ENCODE peak calls at places on chromosomes 13 and 19, in nine cellular contexts. K, U, W, V, I, C, Q, X and M are unnamed samples.

GRCh38 chr13:68056816-68057710 is 826.9 kb upstream of the PCDH9 start:
- DNase-seq in C (peak; percentile 20), W (peak; percentile 9), Q (peak; percentile 72), V (no peak), X (no peak), I (peak; percentile 50), U (peak; percentile 88), K (peak; percentile 83), M (no peak)

GRCh38 chr13:97141564-97142005 is 80.5 kb upstream of the MBNL2 start:
- DNase-seq in Q (peak; percentile 91), U (peak; percentile 88), K (peak; percentile 92), C (peak; percentile 90), I (peak; percentile 65), W (no peak), X (no peak), V (peak; percentile 90), M (peak; percentile 80)

GRCh38 chr19:35673121-35673804 is 6.9 kb downstream of the UPK1A start:
- DNase-seq in I (peak; percentile 84), X (peak; percentile 53), V (peak; percentile 53), U (peak; percentile 43), W (no peak), C (peak; percentile 62), Q (peak; percentile 84), K (no peak), M (no peak)

GRCh38 chr13:47112205-47112896 is 215.5 kb upstream of the HTR2A start:
- DNase-seq in U (peak; percentile 34), X (no peak), C (no peak), Q (peak; percentile 23), K (peak; percentile 71), V (no peak), I (peak; percentile 82), W (no peak), M (no peak)

GRCh38 chr19:7401694-7402093 is 53.0 kb downstream of the ARHGEF18 start:
- DNase-seq in V (no peak), C (no peak), K (no peak), Q (no peak), I (no peak), W (no peak), U (no peak), X (no peak), M (no peak)

GRCh38 chr19:51660975-51661600 is 14.5 kb upstream of the SIGLEC14 start:
- DNase-seq in W (peak; percentile 70), X (peak; percentile 26), U (peak; percentile 54), Q (peak; percentile 55), V (peak; percentile 55), I (peak; percentile 95), C (peak; percentile 92), K (peak; percentile 95), M (peak; percentile 85)

GRCh38 chr13:33767140-33767539 is 50.8 kb upstream of the RFC3 start:
- DNase-seq in K (peak; percentile 10), I (no peak), V (no peak), U (no peak), X (no peak), C (no peak), Q (no peak), W (no peak), M (no peak)

GRCh38 chr19:11446652-11447301 is 11.3 kb downstream of the PRKCSH start:
- DNase-seq in I (peak; percentile 79), W (peak; percentile 40), U (no peak), X (peak; percentile 20), C (peak; percentile 58), K (peak; percentile 57), V (no peak), Q (no peak), M (peak; percentile 60)

GRCh38 chr19:805600-806550 is 8.6 kb downstream of the PTBP1 start:
- DNase-seq in K (no peak), V (no peak), Q (no peak), U (no peak), I (peak; percentile 43), W (no peak), X (no peak), C (no peak), M (peak; percentile 91)

GRCh38 chr13:109301711-109302110 is 484.7 kb downstream of the IRS2 start:
- DNase-seq in W (no peak), I (no peak), U (no peak), C (no peak), X (no peak), Q (no peak), K (no peak), V (no peak), M (no peak)

GRCh38 chr13:26679411-26679810 is 81.2 kb downstream of the GPR12 start:
- DNase-seq in W (no peak), Q (peak; percentile 53), X (no peak), V (no peak), C (no peak), I (no peak), K (peak; percentile 10), U (peak; percentile 23), M (no peak)

GRCh38 chr19:50794778-50795664 is 4.8 kb downstream of the ACP4 start:
- DNase-seq in K (peak; percentile 51), X (no peak), W (peak; percentile 63), I (peak; percentile 67), V (no peak), C (no peak), U (no peak), Q (no peak), M (peak; percentile 69)

GRCh38 chr13:96532804-96533203 is 442.9 kb downstream of the HS6ST3 start:
- DNase-seq in U (no peak), W (no peak), I (no peak), Q (no peak), V (no peak), X (no peak), K (no peak), C (no peak), M (no peak)

GRCh38 chr13:98910501-98910951 is 67.3 kb downstream of the DOCK9 start:
- DNase-seq in I (no peak), U (peak; percentile 71), W (peak; percentile 39), C (no peak), K (peak; percentile 75), X (no peak), V (peak; percentile 15), Q (peak; percentile 86), M (peak; percentile 39)

GRCh38 chr19:17311455-17312248 is 2.3 kb downstream of the DDA1 start:
- DNase-seq in C (peak; percentile 74), I (no peak), K (peak; percentile 82), W (no peak), Q (peak; percentile 77), U (peak; percentile 72), V (no peak), X (no peak), M (no peak)

GRCh38 chr19:11141937-11142527 is 13.6 kb downstream of the SPC24 start:
- DNase-seq in U (no peak), K (peak; percentile 39), Q (no peak), V (no peak), I (no peak), W (no peak), X (no peak), C (no peak), M (no peak)

GRCh38 chr13:77751513-77752456 is 54.3 kb downstream of the SLAIN1 start:
- DNase-seq in U (peak; percentile 29), C (peak; percentile 65), W (peak; percentile 42), Q (peak; percentile 21), X (peak; percentile 69), I (peak; percentile 76), V (peak; percentile 6), K (peak; percentile 66), M (peak; percentile 86)

GRCh38 chr19:55692681-55693081 is 17.7 kb downstream of the EPN1 start:
- DNase-seq in I (no peak), C (no peak), U (no peak), K (no peak), V (no peak), X (no peak), W (no peak), Q (no peak), M (no peak)

GRCh38 chr19:495440-496332 is 600 bp upstream of the MADCAM1 start:
- DNase-seq in V (no peak), C (peak; percentile 43), I (peak; percentile 78), K (peak; percentile 46), X (no peak), W (no peak), U (peak; percentile 36), Q (no peak), M (peak; percentile 77)

GRCh38 chr13:83935566-83935965 is 53.3 kb upstream of the SLITRK1 start:
- DNase-seq in Q (peak; percentile 21), C (no peak), K (no peak), W (no peak), V (no peak), I (no peak), U (no peak), X (no peak), M (no peak)

DNA sequence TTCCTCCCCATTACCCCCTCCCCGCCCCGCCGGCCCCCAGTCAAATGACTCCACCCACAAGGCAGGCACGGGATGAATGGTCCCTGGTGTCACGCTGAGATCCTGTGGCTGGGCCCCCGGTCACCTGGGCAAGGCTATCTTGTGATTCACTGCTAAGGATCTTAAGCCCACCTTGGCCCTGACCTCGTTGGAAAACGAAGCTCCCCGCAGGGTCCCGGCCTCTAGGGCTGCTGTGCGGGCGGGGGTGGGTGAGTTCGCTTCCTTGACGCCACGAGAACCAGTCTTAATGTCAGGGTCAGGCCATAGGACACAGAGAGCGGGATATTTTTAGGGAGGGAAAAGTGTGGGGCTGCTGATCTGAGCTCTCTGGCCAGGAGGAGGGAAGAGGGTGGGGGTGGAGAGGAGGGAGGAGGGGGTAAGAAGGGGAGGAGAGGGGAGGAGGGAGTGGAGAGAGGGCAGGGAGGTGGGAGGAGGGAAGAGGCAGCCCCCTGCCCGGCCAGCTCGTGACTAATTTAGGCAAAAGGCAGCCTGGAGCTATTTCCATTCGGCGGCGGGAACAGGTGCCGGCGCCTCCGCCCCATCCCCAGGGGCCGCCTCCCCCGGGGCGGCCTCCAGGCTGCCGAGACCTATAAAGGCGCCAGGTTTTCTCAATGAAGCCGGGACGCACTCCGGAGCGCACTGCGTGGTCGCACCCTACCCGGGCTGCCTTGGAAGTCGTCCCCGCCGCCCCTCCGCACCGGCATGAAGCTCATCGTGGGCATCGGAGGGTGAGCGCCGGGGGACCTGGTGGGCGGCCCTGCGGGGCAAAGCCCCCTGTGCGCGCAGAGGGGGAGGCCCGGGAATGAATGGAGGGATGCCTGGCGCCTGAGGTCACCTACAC is at the start of gene NMRK2:
- DNase-seq in V (no peak), I (peak; percentile 92), U (no peak), K (no peak), X (no peak), Q (no peak), W (no peak), C (peak; percentile 51), M (no peak)
- TF ChIP-seq EZH2 in V (no peak), I (no peak), U (peak; percentile 64), K (no peak), X (no peak), Q (no peak), W (no peak), C (peak; percentile 57), M (peak; percentile 45)

GRCh38 chr19:38690832-38691231 is 43.4 kb downstream of the ACTN4 start:
- DNase-seq in Q (no peak), I (no peak), V (no peak), K (no peak), W (no peak), C (no peak), U (peak; percentile 38), X (no peak), M (no peak)
- H3K4me1 ChIP-seq in Q (peaks cover 85% of the 10 kb centered on the region), I (peaks cover 66% of the 10 kb centered on the region), V (peaks cover 100% of the 10 kb centered on the region), K (peaks cover 79% of the 10 kb centered on the region), W (peaks cover 7% of the 10 kb centered on the region), C (peaks cover 62% of the 10 kb centered on the region), U (peaks cover 34% of the 10 kb centered on the region), X (peaks cover 39% of the 10 kb centered on the region), M (peaks cover 25% of the 10 kb centered on the region)

GRCh38 chr13:48875071-48875470 is 100.6 kb upstream of the FNDC3A start:
- DNase-seq in U (no peak), I (peak; percentile 53), W (no peak), C (no peak), V (no peak), X (no peak), Q (no peak), K (no peak), M (no peak)
- TF ChIP-seq EZH2 in U (no peak), I (no peak), W (no peak), C (no peak), V (no peak), X (no peak), Q (no peak), K (no peak), M (no peak)

GRCh38 chr13:45721203-45721731 is 19.1 kb downstream of the CBY2 start:
- DNase-seq in C (no peak), X (no peak), W (no peak), Q (no peak), I (no peak), K (no peak), V (no peak), U (no peak), M (no peak)
- H3K4me1 ChIP-seq in C (no peaks in the 10 kb centered on the region), X (peaks cover 9% of the 10 kb centered on the region), W (no peaks in the 10 kb centered on the region), Q (no peaks in the 10 kb centered on the region), I (peaks cover 12% of the 10 kb centered on the region), K (no peaks in the 10 kb centered on the region), V (no peaks in the 10 kb centered on the region), U (no peaks in the 10 kb centered on the region), M (peaks cover 14% of the 10 kb centered on the region)